ENCODE peak calls at places on chromosomes 4 and X, in nine cellular contexts. X, V, D, Z, U, M, L, E and I are unnamed samples. For H3K4me1, the result is how much of the 10 kb centered on the place peaks cover.

GRCh38 chrX:9315086-9315485 is 149.8 kb upstream of the TBL1X start:
- DNase-seq in E (no peak), L (peak), D (no peak), U (no peak), M (no peak), V (no peak), X (no peak), Z (no peak), I (no peak)

GRCh38 chr4:162461952-162462351 is 298.2 kb upstream of the FSTL5 start:
- DNase-seq in D (no peak), E (no peak), M (no peak), U (peak), L (peak), V (no peak), Z (no peak), X (peak), I (no peak)

GRCh38 chrX:120514236-120514635 is 45.1 kb upstream of the LAMP2 start:
- DNase-seq in V (no peak), X (no peak), D (no peak), E (no peak), M (no peak), U (peak), Z (no peak), L (peak), I (peak)

GRCh38 chr4:155590751-155591150 is 75.9 kb upstream of the GUCY1A1 start:
- DNase-seq in U (no peak), V (no peak), M (no peak), Z (no peak), X (no peak), L (no peak), E (no peak), D (no peak), I (no peak)

GRCh38 chrX:20378291-20378920 is 111.7 kb upstream of the RPS6KA3 start:
- DNase-seq in E (no peak), L (peak), U (no peak), X (peak), Z (no peak), M (no peak), V (no peak), D (no peak), I (peak)

GRCh38 chr4:13705521-13706035 is 78.1 kb upstream of the BOD1L1 start:
- DNase-seq in M (no peak), V (no peak), Z (no peak), E (peak), L (no peak), X (peak), D (no peak), U (peak), I (peak)

GRCh38 chrX:155768036-155768769 is 112.9 kb upstream of the VAMP7 start:
- DNase-seq in X (peak), U (no peak), L (peak), Z (no peak), M (peak), E (no peak), V (no peak), D (no peak), I (peak)

GRCh38 chr4:25807101-25807728 is 55.6 kb downstream of the SEL1L3 start:
- DNase-seq in Z (no peak), D (no peak), V (no peak), E (no peak), U (peak), L (peak), X (no peak), M (no peak), I (no peak)

GRCh38 chr4:143356493-143356892 is 19.8 kb downstream of the GAB1 start:
- DNase-seq in V (no peak), L (no peak), X (peak), U (peak), Z (no peak), D (no peak), E (no peak), M (no peak), I (no peak)

GRCh38 chr4:75919914-75920313 is 17.7 kb upstream of the PPEF2 start:
- DNase-seq in L (no peak), V (no peak), Z (no peak), D (no peak), M (no peak), X (no peak), U (no peak), E (no peak), I (peak)

GRCh38 chr4:154560824-154561231 is 2.0 kb upstream of the FGB start:
- DNase-seq in M (no peak), D (no peak), E (no peak), Z (no peak), L (no peak), V (no peak), U (no peak), X (peak), I (no peak)

GRCh38 chrX:13120017-13120416 is 75.6 kb upstream of the FAM9C start:
- DNase-seq in M (no peak), X (no peak), D (no peak), U (no peak), E (peak), V (peak), Z (no peak), L (peak), I (peak)

GRCh38 chrX:85065512-85066198 is 62.0 kb downstream of the APOOL start:
- DNase-seq in U (no peak), M (no peak), D (no peak), E (no peak), L (no peak), X (no peak), V (no peak), Z (no peak), I (no peak)

GRCh38 chrX:23732704-23733103 is 10.4 kb downstream of the ACOT9 start:
- DNase-seq in E (no peak), L (no peak), Z (no peak), U (no peak), V (no peak), X (no peak), D (no peak), M (no peak), I (no peak)

GRCh38 chr4:176002007-176002623 is 63.5 kb upstream of the WDR17 start:
- DNase-seq in E (peak), U (peak), Z (no peak), L (peak), V (no peak), X (no peak), M (peak), D (no peak), I (peak)

GRCh38 chrX:154918060-154918483 is 31.9 kb downstream of the F8A1 start:
- DNase-seq in Z (no peak), D (peak), U (peak), V (peak), M (no peak), X (peak), E (peak), L (peak), I (peak)

GRCh38 chrX:45142185-45142584 is 58.5 kb downstream of the DIPK2B start:
- DNase-seq in X (no peak), M (no peak), E (no peak), L (no peak), Z (no peak), U (no peak), D (no peak), V (no peak), I (no peak)

GRCh38 chrX:17459008-17459407 is 84.0 kb downstream of the NHS start:
- DNase-seq in V (peak), M (no peak), U (no peak), Z (no peak), X (peak), L (no peak), E (no peak), D (peak), I (no peak)

GRCh38 chr4:78218260-78218659 is 161.1 kb downstream of the FRAS1 start:
- DNase-seq in M (no peak), D (no peak), E (no peak), Z (no peak), U (no peak), L (no peak), X (no peak), V (no peak), I (peak)

GRCh38 chrX:119272882-119273806 is 37.1 kb downstream of the PGRMC1 start:
- DNase-seq in Z (no peak), L (peak), V (no peak), U (peak), M (peak), X (peak), D (no peak), E (peak), I (peak)

GRCh38 chr4:58849026-58849425 is 1738.8 kb upstream of the IGFBP7 start:
- DNase-seq in X (no peak), L (no peak), D (no peak), U (no peak), E (no peak), V (no peak), Z (no peak), M (no peak), I (no peak)

GRCh38 chr4:103415801-103416200 is 217.7 kb upstream of the CENPE start:
- DNase-seq in V (no peak), E (no peak), X (peak), Z (no peak), L (no peak), M (no peak), U (no peak), D (no peak), I (no peak)

GRCh38 chrX:150544222-150544787 is 24.1 kb upstream of the MTM1 start:
- DNase-seq in M (no peak), X (no peak), L (no peak), Z (no peak), E (peak), V (no peak), D (no peak), U (peak), I (no peak)

GRCh38 chr4:90419124-90419711 is 292.0 kb downstream of the CCSER1 start:
- DNase-seq in M (no peak), L (peak), E (peak), U (peak), D (no peak), X (peak), V (no peak), Z (no peak), I (no peak)

GRCh38 chr4:151537726-151538125 is 128.8 kb downstream of the FHIP1A start:
- DNase-seq in U (no peak), Z (no peak), X (no peak), V (no peak), L (peak), E (no peak), M (no peak), D (no peak), I (no peak)

GRCh38 chr4:168848977-168849687 is 160.9 kb downstream of the CBR4 start:
- DNase-seq in M (no peak), D (no peak), U (peak), Z (no peak), V (no peak), X (no peak), E (peak), L (peak), I (no peak)

GRCh38 chrX:102833136-102833535 is 103.9 kb upstream of the RAB40AL start:
- DNase-seq in U (peak), X (no peak), M (no peak), L (peak), Z (no peak), E (no peak), D (no peak), V (no peak), I (peak)

GRCh38 chr4:184787766-184788503 is 37.8 kb downstream of the ACSL1 start:
- DNase-seq in M (no peak), U (no peak), V (no peak), E (no peak), X (no peak), L (no peak), D (no peak), Z (no peak), I (no peak)

GRCh38 chrX:153459976-153460375 is 10.4 kb downstream of the HAUS7 start:
- DNase-seq in X (peak), L (peak), M (no peak), D (no peak), E (no peak), Z (no peak), V (no peak), U (no peak), I (peak)

GRCh38 chr4:61984260-61984909 is 784.3 kb downstream of the ADGRL3 start:
- DNase-seq in L (no peak), X (no peak), D (no peak), M (no peak), V (no peak), Z (no peak), U (peak), E (no peak), I (no peak)

GRCh38 chrX:81377329-81377728 is 175.4 kb downstream of the SH3BGRL start:
- DNase-seq in U (peak), M (no peak), D (no peak), V (no peak), X (peak), Z (no peak), E (peak), L (peak), I (no peak)

DNA sequence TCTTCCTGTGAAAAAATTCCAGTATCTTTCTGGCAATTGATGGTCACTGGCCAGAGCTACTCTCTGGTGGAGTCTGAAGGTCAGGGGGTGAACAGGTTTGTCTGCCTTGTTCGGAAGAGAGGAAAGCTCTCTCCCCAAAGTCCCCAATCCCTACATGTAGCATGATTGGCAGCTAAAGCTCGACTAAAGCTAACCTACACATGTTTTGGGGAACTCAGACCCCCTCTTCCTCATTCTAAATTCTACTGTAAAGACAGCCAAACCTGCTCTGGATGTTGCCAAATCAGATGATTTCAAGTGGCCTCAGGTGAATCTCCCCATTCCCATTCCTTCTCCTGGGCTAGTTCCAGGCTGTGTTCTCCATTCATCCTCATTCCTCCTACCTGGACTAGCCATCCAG is 84.1 kb downstream of the MSN start:
- DNase-seq in U (no peak), X (no peak), V (no peak), D (no peak), L (no peak), M (no peak), Z (no peak), E (no peak), I (no peak)
- H3K4me1 ChIP-seq in U (under half), X (under half), V (under half), D (under half), L (under half), M (under half), Z (under half), E (under half), I (under half)

GRCh38 chr4:69156913-69157312 is 57.6 kb downstream of the UGT2B11 start:
- DNase-seq in E (no peak), U (peak), V (no peak), Z (no peak), L (peak), D (no peak), M (no peak), X (peak), I (no peak)

DNA sequence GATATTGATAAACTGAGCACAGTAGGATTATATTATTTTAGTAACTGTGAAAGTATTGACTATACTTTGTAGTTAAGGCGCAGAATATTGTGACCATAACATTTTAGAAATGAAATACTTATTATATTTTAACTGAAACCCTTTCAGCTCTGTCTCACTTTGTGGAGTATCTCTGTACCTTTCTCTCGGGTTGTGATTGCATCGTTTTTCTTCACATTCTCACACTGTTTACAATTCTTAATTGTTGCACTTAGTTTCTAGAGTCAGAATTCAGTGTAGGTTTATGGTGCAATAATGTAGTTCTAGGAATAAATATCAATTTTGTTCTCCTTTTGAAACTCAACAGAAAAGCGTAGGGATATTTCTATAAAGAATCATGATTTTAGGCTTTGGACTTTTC is 57.7 kb downstream of the UGT2B7 start:
- DNase-seq in M (no peak), Z (no peak), V (no peak), L (no peak), U (no peak), E (no peak), X (no peak), D (no peak), I (no peak)
- H3K4me1 ChIP-seq in M (under half), Z (under half), V (under half), L (under half), U (under half), E (under half), X (under half), D (under half), I (under half)

GRCh38 chr4:126267689-126268088 is 952.9 kb downstream of the FAT4 start:
- DNase-seq in X (peak), L (peak), Z (no peak), D (no peak), M (no peak), V (no peak), E (no peak), U (no peak), I (peak)
- H3K4me1 ChIP-seq in X (under half), L (under half), Z (under half), D (under half), M (under half), V (under half), E (under half), U (under half), I (under half)

GRCh38 chr4:7959066-7959465 is 19.4 kb upstream of the AFAP1 start:
- DNase-seq in E (no peak), D (no peak), M (peak), Z (no peak), L (no peak), V (no peak), U (no peak), X (no peak), I (peak)
- H3K4me1 ChIP-seq in E (under half), D (under half), M (under half), Z (under half), L (under half), V (under half), U (under half), X (under half), I (under half)

DNA sequence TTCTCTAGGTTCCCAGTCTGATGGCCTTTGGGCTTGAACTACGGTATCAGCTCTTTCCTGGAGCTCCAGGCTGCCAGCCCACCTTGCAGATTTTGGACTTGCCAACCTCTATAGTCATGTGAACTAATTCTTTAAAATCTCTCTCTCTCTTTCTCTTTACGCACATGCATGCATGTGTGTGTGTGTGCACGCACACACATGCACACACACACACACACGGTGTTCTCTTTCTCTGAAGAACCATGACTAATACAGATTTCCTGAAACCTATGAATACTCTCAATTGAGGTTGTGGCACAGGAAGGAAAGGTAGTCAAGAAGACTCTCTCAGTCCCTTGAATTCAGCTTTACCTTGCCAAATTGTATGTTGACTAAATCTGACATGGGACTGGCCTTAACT is 6.2 kb upstream of the ZCCHC13 start:
- DNase-seq in L (no peak), E (no peak), U (no peak), V (no peak), D (no peak), M (no peak), X (peak), Z (no peak), I (no peak)
- H3K4me1 ChIP-seq in L (under half), E (under half), U (under half), V (under half), D (under half), M (under half), X (under half), Z (under half), I (under half)

GRCh38 chr4:41456559-41457101 is 81.3 kb upstream of the LIMCH1 start:
- DNase-seq in Z (no peak), U (no peak), E (no peak), X (no peak), V (no peak), D (no peak), L (no peak), M (no peak), I (no peak)
- H3K4me1 ChIP-seq in Z (under half), U (under half), E (under half), X (under half), V (under half), D (under half), L (under half), M (under half), I (under half)

DNA sequence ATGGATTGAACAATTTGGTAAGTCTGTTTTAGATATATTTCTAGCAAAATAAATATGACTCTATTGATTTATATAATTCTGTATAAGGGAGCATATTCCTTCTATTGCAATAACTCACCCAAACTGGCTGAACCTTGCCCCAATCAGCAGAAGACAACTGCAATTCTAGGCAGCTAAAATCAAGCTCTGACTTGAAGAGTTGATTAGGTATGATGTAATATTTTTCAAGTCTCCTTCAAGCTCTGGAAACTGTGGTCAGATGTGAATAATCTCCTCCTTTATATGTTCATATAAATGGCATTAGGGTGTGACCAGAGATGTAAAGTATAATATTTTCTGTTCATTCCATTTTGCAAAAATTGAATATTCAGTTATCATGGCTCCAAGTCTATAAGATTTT is 8.2 kb downstream of the RASSF6 start:
- DNase-seq in M (no peak), L (no peak), Z (no peak), V (no peak), X (peak), E (no peak), U (no peak), D (no peak), I (no peak)
- H3K4me1 ChIP-seq in M (under half), L (under half), Z (under half), V (under half), X (under half), E (under half), U (under half), D (under half), I (under half)